ENCODE peak calls at places on chromosome 10, in nine cellular contexts. A is hypothalamus; T is ELF-1; N is GM12865; I is ELR; F is endothelial cell of umbilical vein; M is CD8-positive, alpha-beta memory T cell; L is GM23248; C is tibial artery. B is an unnamed sample.

GRCh38 chr10:61475449-61475873 is 22.3 kb upstream of the TMEM26 start:
- DNase-seq in A (no peak), T (no peak), N (no peak), I (peak), F (peak), M (no peak), L (peak), C (no peak), B (no peak)

GRCh38 chr10:6275022-6275997 is 72.6 kb downstream of the PFKFB3 start:
- DNase-seq in A (peak), T (peak), N (peak), I (peak), F (peak), M (peak), L (peak), C (peak), B (peak)

GRCh38 chr10:92219516-92219915 is 71.4 kb downstream of the CPEB3 start:
- DNase-seq in A (no peak), T (no peak), N (no peak), I (peak), F (no peak), M (no peak), L (no peak), C (no peak), B (no peak)

GRCh38 chr10:114632869-114633715 is 25.0 kb downstream of the ABLIM1 start:
- DNase-seq in A (no peak), T (peak), N (peak), I (peak), F (peak), M (no peak), L (peak), C (peak), B (peak)

GRCh38 chr10:78359641-78360091 is 326.0 kb downstream of the RPS24 start:
- DNase-seq in A (no peak), T (peak), N (no peak), I (no peak), F (no peak), M (no peak), L (no peak), C (no peak), B (no peak)

GRCh38 chr10:122374859-122375721 is 582 bp downstream of the PLEKHA1 start:
- DNase-seq in A (peak), T (peak), N (peak), I (peak), F (peak), M (peak), L (peak), C (peak), B (no peak)

GRCh38 chr10:117653170-117653515 is 110.6 kb downstream of the EMX2 start:
- DNase-seq in A (no peak), T (no peak), N (peak), I (peak), F (peak), M (no peak), L (peak), C (no peak), B (peak)

GRCh38 chr10:48282829-48283228 is 8.3 kb upstream of the FRMPD2 start:
- DNase-seq in A (no peak), T (no peak), N (peak), I (no peak), F (no peak), M (no peak), L (no peak), C (no peak), B (no peak)

GRCh38 chr10:1074748-1075358 is 18.7 kb downstream of the WDR37 start:
- DNase-seq in A (no peak), T (no peak), N (peak), I (peak), F (no peak), M (peak), L (peak), C (no peak), B (no peak)

GRCh38 chr10:123882681-123883445 is 8.7 kb downstream of the CPXM2 start:
- DNase-seq in A (no peak), T (no peak), N (no peak), I (no peak), F (no peak), M (no peak), L (no peak), C (no peak), B (no peak)

GRCh38 chr10:79268717-79269116 is 78.6 kb upstream of the PPIF start:
- DNase-seq in A (no peak), T (no peak), N (no peak), I (peak), F (no peak), M (no peak), L (peak), C (no peak), B (no peak)

GRCh38 chr10:96025566-96025965 is 17.8 kb upstream of the CCNJ start:
- DNase-seq in A (no peak), T (peak), N (peak), I (peak), F (peak), M (no peak), L (peak), C (no peak), B (no peak)